ENCODE peak calls at places on chromosomes 11 and 22, in eight cellular contexts. U, P, J, I, O, H, S and W are unnamed samples.

GRCh38 chr11:77147668-77148321 is 19.7 kb downstream of the MYO7A start:
- DNase-seq in U (peak; percentile 49), P (no peak), J (no peak), I (no peak), O (peak; percentile 15), H (peak; percentile 19), S (no peak), W (no peak)

GRCh38 chr11:88535916-88536547 is 198.5 kb upstream of the CTSC start:
- DNase-seq in U (no peak), P (peak; percentile 5), J (no peak), I (no peak), O (peak; percentile 91), H (no peak), S (no peak), W (no peak)

GRCh38 chr11:13942908-13943505 is 19.5 kb upstream of the SPON1 start:
- DNase-seq in U (no peak), P (no peak), J (no peak), I (no peak), O (peak; percentile 72), H (no peak), S (no peak), W (no peak)

GRCh38 chr11:59152312-59152967 is 9.8 kb downstream of the FAM111A start:
- DNase-seq in U (no peak), P (no peak), J (no peak), I (no peak), O (no peak), H (no peak), S (no peak), W (no peak)

GRCh38 chr11:126034026-126034822 is 28.4 kb downstream of the CDON start:
- DNase-seq in U (no peak), P (no peak), J (no peak), I (no peak), O (peak; percentile 5), H (no peak), S (no peak), W (no peak)

GRCh38 chr22:26892401-26893033 is 235.1 kb downstream of the MIAT start:
- DNase-seq in U (peak; percentile 65), P (no peak), J (peak; percentile 68), I (no peak), O (no peak), H (peak; percentile 58), S (no peak), W (no peak)

GRCh38 chr22:47196881-47197701 is 434.6 kb downstream of the TBC1D22A start:
- DNase-seq in U (no peak), P (no peak), J (no peak), I (no peak), O (no peak), H (no peak), S (no peak), W (no peak)

GRCh38 chr22:23243006-23243573 is 62.8 kb downstream of the BCR start:
- DNase-seq in U (no peak), P (no peak), J (no peak), I (peak; percentile 50), O (no peak), H (no peak), S (no peak), W (no peak)

GRCh38 chr11:75571625-75572024 is 9.6 kb downstream of the SERPINH1 start:
- DNase-seq in U (peak; percentile 79), P (no peak), J (no peak), I (no peak), O (no peak), H (no peak), S (no peak), W (no peak)

GRCh38 chr11:87173185-87174039 is 135.7 kb downstream of the TMEM135 start:
- DNase-seq in U (no peak), P (peak; percentile 19), J (no peak), I (no peak), O (peak; percentile 32), H (no peak), S (peak; percentile 8), W (no peak)

GRCh38 chr11:128236506-128237498 is 350.6 kb downstream of the ETS1 start:
- DNase-seq in U (no peak), P (no peak), J (no peak), I (no peak), O (no peak), H (no peak), S (no peak), W (no peak)

GRCh38 chr22:33785283-33785991 is 134.8 kb downstream of the LARGE1 start:
- DNase-seq in U (no peak), P (peak; percentile 8), J (no peak), I (no peak), O (peak; percentile 51), H (peak; percentile 3), S (no peak), W (no peak)

GRCh38 chr22:39205344-39206021 is 39.3 kb downstream of the PDGFB start:
- DNase-seq in U (peak; percentile 21), P (peak; percentile 28), J (peak; percentile 52), I (peak; percentile 18), O (peak; percentile 56), H (no peak), S (no peak), W (no peak)

GRCh38 chr11:12681462-12681861 is 7.2 kb downstream of the TEAD1 start:
- DNase-seq in U (no peak), P (no peak), J (no peak), I (no peak), O (no peak), H (no peak), S (no peak), W (no peak)

GRCh38 chr11:12680940-12681258 is 6.7 kb downstream of the TEAD1 start:
- DNase-seq in U (no peak), P (no peak), J (no peak), I (no peak), O (no peak), H (no peak), S (no peak), W (no peak)

GRCh38 chr11:12682730-12683500 is 8.7 kb downstream of the TEAD1 start:
- DNase-seq in U (no peak), P (no peak), J (no peak), I (no peak), O (no peak), H (no peak), S (no peak), W (no peak)

GRCh38 chr11:12683857-12684256 is 9.6 kb downstream of the TEAD1 start:
- DNase-seq in U (no peak), P (no peak), J (no peak), I (no peak), O (no peak), H (no peak), S (no peak), W (no peak)

DNA sequence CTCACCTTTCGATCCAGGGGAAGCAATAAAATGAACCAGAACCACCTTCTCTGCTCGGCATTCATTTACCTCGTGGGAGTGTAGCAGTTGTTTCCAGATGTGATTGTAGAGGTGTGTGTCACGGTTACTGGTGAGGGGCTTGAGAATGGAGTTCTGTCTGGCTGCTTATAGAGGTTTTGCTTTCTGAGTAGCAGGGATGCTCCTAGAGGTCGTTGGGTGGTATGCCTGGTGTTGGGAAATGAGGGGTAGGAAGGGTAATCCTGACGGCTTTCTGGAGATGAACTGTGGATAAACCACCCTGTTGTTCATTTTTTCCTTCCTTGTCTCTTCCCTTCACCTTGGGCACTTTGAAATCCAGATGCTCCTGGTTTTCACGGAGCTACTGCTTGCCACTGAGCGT is 8.1 kb downstream of the TEAD1 start:
- DNase-seq in U (no peak), P (no peak), J (no peak), I (no peak), O (no peak), H (no peak), S (no peak), W (no peak)
- H3K27ac ChIP-seq in U (no peak overlapping the region), P (peak overlapping the region; percentile 15), J (no peak overlapping the region), I (no peak overlapping the region), O (peak overlapping the region; percentile 10), H (peak overlapping the region; percentile 36), S (no peak overlapping the region), W (no peak overlapping the region)

DNA sequence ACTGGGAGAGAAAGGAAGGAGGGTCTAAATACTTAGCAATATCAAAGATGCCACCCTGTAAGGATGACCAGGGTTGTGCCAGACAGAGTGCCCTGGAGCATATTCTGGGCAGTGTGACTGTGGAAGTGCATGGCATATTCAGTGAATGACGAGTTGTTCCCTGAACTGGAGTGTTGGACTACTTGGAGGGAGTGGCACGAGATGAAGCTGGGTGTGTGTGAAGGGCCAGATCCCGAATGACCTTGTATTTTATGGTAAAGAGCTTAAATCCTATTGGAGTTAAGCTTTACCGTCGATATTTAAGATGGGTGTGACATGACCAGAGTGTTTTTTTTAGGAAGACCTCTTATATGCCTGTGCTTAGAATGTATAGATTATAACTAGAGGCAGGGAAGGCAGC is 48.8 kb downstream of the STIM1 start:
- DNase-seq in U (no peak), P (no peak), J (no peak), I (no peak), O (no peak), H (no peak), S (no peak), W (no peak)
- H3K27ac ChIP-seq in U (peak overlapping the region; percentile 2), P (peak overlapping the region; percentile 94), J (no peak overlapping the region), I (peak overlapping the region; percentile 26), O (no peak overlapping the region), H (peak overlapping the region; percentile 59), S (no peak overlapping the region), W (no peak overlapping the region)

DNA sequence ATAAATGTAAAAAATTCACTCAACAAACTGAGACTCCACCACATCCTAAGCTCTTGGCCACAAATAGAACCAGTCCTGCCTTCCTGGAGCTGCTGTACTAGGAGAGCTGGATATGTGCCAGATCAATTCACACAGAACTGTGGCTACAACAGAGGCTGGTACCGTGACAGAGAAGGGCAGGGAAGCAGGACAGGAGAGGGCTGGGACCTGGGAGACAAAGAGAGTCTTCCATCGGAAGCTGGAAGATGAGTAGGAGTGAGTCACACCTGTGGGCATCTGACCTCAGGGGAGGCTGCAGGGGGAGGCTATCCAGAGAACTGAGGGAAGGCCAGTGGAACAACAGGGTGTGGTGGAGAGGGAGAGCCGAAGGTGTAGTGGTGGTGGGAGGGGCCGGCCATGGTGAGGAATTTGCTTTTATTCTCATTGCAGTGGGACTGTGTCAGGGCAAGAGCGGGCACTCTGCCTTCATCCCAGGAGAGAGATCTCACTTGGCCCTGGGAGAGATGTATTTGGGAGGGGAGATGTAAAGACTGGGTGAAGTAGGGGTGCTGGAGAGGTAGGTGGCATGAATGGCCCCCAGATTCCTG is 1.9 kb upstream of the LTBP3 start:
- DNase-seq in U (no peak), P (peak; percentile 64), J (no peak), I (no peak), O (peak; percentile 62), H (peak; percentile 48), S (no peak), W (no peak)
- H3K27ac ChIP-seq in U (peak overlapping the region; percentile 90), P (no peak overlapping the region), J (no peak overlapping the region), I (no peak overlapping the region), O (no peak overlapping the region), H (peak overlapping the region; percentile 92), S (peak overlapping the region; percentile 88), W (peak overlapping the region; percentile 42)

DNA sequence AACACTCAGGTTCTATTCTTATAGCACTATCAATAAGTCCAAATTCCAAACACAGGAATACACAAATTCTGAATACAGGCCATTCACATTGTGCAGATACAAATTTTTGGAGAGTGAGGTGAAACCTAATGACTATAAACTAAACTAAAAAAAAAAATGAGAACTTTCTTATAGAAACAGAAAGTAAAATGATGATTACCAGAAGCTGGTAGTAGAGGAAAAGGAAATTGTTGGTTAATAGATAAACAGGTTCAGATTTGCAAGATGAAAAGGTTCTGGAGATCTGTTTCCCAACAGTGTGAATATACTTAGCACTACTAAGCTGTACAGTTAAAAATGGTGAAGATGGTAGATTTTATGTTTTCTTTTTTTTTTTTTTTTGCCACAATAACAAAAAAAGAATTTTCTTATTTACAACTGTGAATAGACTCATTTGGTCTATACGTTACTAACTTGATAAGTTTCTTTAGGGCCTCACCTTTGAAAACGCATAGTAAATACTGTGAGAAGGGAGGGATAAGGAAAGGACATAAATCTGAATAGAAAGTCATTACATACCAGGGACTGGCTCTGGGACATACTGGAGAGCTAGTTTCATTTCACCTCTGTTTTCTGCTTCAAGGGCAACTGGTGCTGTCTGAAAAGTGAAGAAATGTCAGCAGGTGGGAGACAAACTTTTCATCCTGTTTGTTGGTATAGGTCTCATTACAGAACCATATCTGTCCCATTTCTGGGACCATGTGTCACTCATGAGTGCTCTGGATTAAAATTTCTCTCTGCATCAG is 14.2 kb upstream of the CCDC89 start:
- DNase-seq in U (no peak), P (no peak), J (no peak), I (no peak), O (no peak), H (no peak), S (no peak), W (no peak)
- H3K27ac ChIP-seq in U (no peak overlapping the region), P (no peak overlapping the region), J (no peak overlapping the region), I (no peak overlapping the region), O (no peak overlapping the region), H (no peak overlapping the region), S (no peak overlapping the region), W (no peak overlapping the region)